ENCODE peak calls at places on chromosomes 16 and 17, in four cellular contexts. R, S, O and C are unnamed samples.

GRCh38 chr17:34755371-34755770 is 176.0 kb downstream of the TMEM132E start:
- DNase-seq in O (no peak), S (no peak), R (no peak), C (no peak)

GRCh38 chr17:49226771-49227435 is 3.7 kb downstream of the PHOSPHO1 start:
- DNase-seq in S (no peak), O (no peak), R (no peak), C (no peak)

GRCh38 chr17:19262650-19263620 is 25.8 kb downstream of the EPN2 start:
- DNase-seq in O (peak; percentile 11), R (peak; percentile 15), S (no peak), C (no peak)

GRCh38 chr16:29664133-29664912 is 1.3 kb downstream of the SPN start:
- DNase-seq in R (no peak), S (no peak), O (no peak), C (no peak)

GRCh38 chr17:71470062-71470461 is 650.8 kb upstream of the SOX9 start:
- DNase-seq in O (no peak), R (no peak), S (no peak), C (no peak)

GRCh38 chr17:61728297-61728836 is 135.0 kb downstream of the BRIP1 start:
- DNase-seq in O (no peak), R (no peak), S (no peak), C (no peak)

GRCh38 chr17:67415291-67415690 is 38.2 kb downstream of the PITPNC1 start:
- DNase-seq in R (no peak), O (no peak), S (no peak), C (no peak)

GRCh38 chr16:77912617-77913016 is 109.7 kb upstream of the CLEC3A start:
- DNase-seq in R (no peak), S (no peak), O (no peak), C (no peak)

GRCh38 chr16:71927383-71927782 is 32.1 kb downstream of the IST1 start:
- DNase-seq in O (no peak), R (no peak), S (no peak), C (no peak)

GRCh38 chr16:14303182-14303618 is 232.1 kb downstream of the MRTFB start:
- DNase-seq in O (no peak), R (no peak), S (no peak), C (no peak)

GRCh38 chr17:20071824-20072691 is 62.9 kb downstream of the SPECC1 start:
- DNase-seq in R (no peak), S (no peak), O (no peak), C (no peak)

GRCh38 chr17:65588194-65588808 is 26.9 kb upstream of the AXIN2 start:
- DNase-seq in R (no peak), O (no peak), S (no peak), C (no peak)

GRCh38 chr17:2402517-2402916 is 1.7 kb upstream of the MNT start:
- DNase-seq in S (no peak), O (no peak), R (no peak), C (no peak)

GRCh38 chr17:39835038-39835786 is 28.9 kb downstream of the IKZF3 start:
- DNase-seq in R (no peak), S (no peak), O (no peak), C (no peak)

GRCh38 chr17:30429155-30429554 is 48.1 kb upstream of the GOSR1 start:
- DNase-seq in R (no peak), O (no peak), S (no peak), C (no peak)

GRCh38 chr17:14297161-14297851 is 3.6 kb upstream of the HS3ST3B1 start:
- DNase-seq in S (no peak), R (no peak), O (no peak), C (no peak)

GRCh38 chr17:67629963-67630320 is 87.8 kb upstream of the NOL11 start:
- DNase-seq in O (no peak), R (no peak), S (no peak), C (no peak)

GRCh38 chr17:82267575-82268379 is 5.7 kb downstream of the CSNK1D start:
- DNase-seq in O (no peak), R (no peak), S (no peak), C (peak; percentile 20)

GRCh38 chr16:74695450-74696422 is 4.9 kb downstream of the MLKL start:
- DNase-seq in O (peak; percentile 28), S (no peak), R (peak; percentile 39), C (peak; percentile 56)